ENCODE peak calls at places on chromosomes 5 and 9, in six cellular contexts. X, K, D, Y, L and M are unnamed samples.

GRCh38 chr9:110712955-110713354 is 44.4 kb downstream of the MUSK start:
- DNase-seq in X (no peak), K (no peak), D (no peak), Y (no peak), L (no peak), M (no peak)

GRCh38 chr5:124519396-124519795 is 227.0 kb downstream of the ZNF608 start:
- DNase-seq in X (no peak), K (no peak), D (no peak), Y (no peak), L (no peak), M (no peak)

GRCh38 chr5:76152161-76152560 is 69.0 kb downstream of the SV2C start:
- DNase-seq in X (no peak), K (no peak), D (no peak), Y (no peak), L (no peak), M (no peak)

GRCh38 chr9:135914921-135915320 is 7.6 kb upstream of the CAMSAP1 start:
- DNase-seq in X (peak), K (no peak), D (no peak), Y (no peak), L (no peak), M (no peak)

GRCh38 chr5:131264453-131265200 is 774 bp downstream of the CDC42SE2 start:
- DNase-seq in X (no peak), K (no peak), D (peak), Y (no peak), L (no peak), M (no peak)

GRCh38 chr5:161078793-161079192 is 226.8 kb upstream of the ATP10B start:
- DNase-seq in X (no peak), K (no peak), D (no peak), Y (no peak), L (no peak), M (no peak)

GRCh38 chr5:15499528-15500325 is at the start of gene FBXL7:
- DNase-seq in X (peak), K (peak), D (peak), Y (no peak), L (peak), M (peak)

GRCh38 chr9:34685591-34685990 is 5.5 kb downstream of the CCL19 start:
- DNase-seq in X (no peak), K (no peak), D (no peak), Y (no peak), L (no peak), M (no peak)

GRCh38 chr9:13278368-13279246 is 885 bp downstream of the MPDZ start:
- DNase-seq in X (peak), K (no peak), D (peak), Y (no peak), L (peak), M (peak)

GRCh38 chr5:3659907-3660306 is 64.3 kb downstream of the IRX1 start:
- DNase-seq in X (no peak), K (peak), D (no peak), Y (no peak), L (peak), M (no peak)

GRCh38 chr5:177328545-177329231 is 17.0 kb upstream of the MXD3 start:
- DNase-seq in X (no peak), K (no peak), D (no peak), Y (no peak), L (no peak), M (no peak)

GRCh38 chr9:95017062-95017461 is 290.6 kb downstream of the AOPEP start:
- DNase-seq in X (no peak), K (no peak), D (no peak), Y (no peak), L (no peak), M (no peak)

GRCh38 chr5:121853853-121854252 is 2.2 kb downstream of the FTMT start:
- DNase-seq in X (no peak), K (no peak), D (peak), Y (no peak), L (no peak), M (no peak)

GRCh38 chr9:69171049-69171448 is 3.0 kb upstream of the TJP2 start:
- DNase-seq in X (no peak), K (no peak), D (no peak), Y (no peak), L (no peak), M (no peak)

GRCh38 chr5:66171349-66172344 is 27.5 kb downstream of the SREK1 start:
- DNase-seq in X (no peak), K (no peak), D (peak), Y (no peak), L (peak), M (no peak)

GRCh38 chr5:15266841-15267240 is 233.1 kb upstream of the FBXL7 start:
- DNase-seq in X (no peak), K (no peak), D (no peak), Y (no peak), L (no peak), M (no peak)

GRCh38 chr5:4095918-4096630 is 500.4 kb downstream of the IRX1 start:
- DNase-seq in X (no peak), K (peak), D (no peak), Y (no peak), L (no peak), M (no peak)

GRCh38 chr9:21684831-21685362 is 117.5 kb upstream of the MTAP start:
- DNase-seq in X (no peak), K (no peak), D (no peak), Y (peak), L (peak), M (no peak)

GRCh38 chr9:88658311-88658822 is 123.4 kb downstream of the NXNL2 start:
- DNase-seq in X (no peak), K (no peak), D (no peak), Y (no peak), L (no peak), M (peak)

GRCh38 chr9:5951686-5952211 is 61.1 kb downstream of the MLANA start:
- DNase-seq in X (no peak), K (no peak), D (no peak), Y (no peak), L (no peak), M (no peak)

GRCh38 chr9:98406469-98406868 is 151.0 kb upstream of the TBC1D2 start:
- DNase-seq in X (no peak), K (no peak), D (no peak), Y (no peak), L (no peak), M (no peak)

GRCh38 chr9:136623016-136623848 is 39.5 kb upstream of the EGFL7 start:
- DNase-seq in X (no peak), K (no peak), D (no peak), Y (no peak), L (no peak), M (no peak)

GRCh38 chr9:92882276-92882675 is 4.4 kb upstream of the ZNF484 start:
- DNase-seq in X (no peak), K (no peak), D (peak), Y (no peak), L (no peak), M (no peak)

DNA sequence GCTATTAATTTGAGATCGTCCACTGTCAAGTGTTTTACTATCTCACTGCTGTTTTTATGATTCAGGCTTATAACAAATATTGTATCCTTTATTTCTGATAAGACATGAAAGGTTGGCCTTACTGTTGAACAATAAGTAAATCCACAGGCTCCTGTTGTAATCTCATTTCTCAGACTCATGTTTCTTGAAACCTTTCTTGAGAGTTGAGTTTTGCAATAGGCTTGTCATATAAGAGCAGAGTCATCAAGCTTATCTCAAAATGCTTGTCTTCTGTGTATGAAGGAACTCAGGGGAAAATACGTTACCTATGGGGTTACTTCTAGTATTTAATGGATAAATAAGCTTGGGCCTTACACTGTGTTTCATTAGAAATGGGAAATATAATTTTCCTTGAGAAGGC is 9.2 kb upstream of the TLX3 start:
- DNase-seq in X (no peak), K (no peak), D (no peak), Y (no peak), L (no peak), M (no peak)
- TF ChIP-seq POLR2AphosphoS5 in X (no peak), K (no peak), D (no peak), Y (no peak), L (no peak), M (no peak)

DNA sequence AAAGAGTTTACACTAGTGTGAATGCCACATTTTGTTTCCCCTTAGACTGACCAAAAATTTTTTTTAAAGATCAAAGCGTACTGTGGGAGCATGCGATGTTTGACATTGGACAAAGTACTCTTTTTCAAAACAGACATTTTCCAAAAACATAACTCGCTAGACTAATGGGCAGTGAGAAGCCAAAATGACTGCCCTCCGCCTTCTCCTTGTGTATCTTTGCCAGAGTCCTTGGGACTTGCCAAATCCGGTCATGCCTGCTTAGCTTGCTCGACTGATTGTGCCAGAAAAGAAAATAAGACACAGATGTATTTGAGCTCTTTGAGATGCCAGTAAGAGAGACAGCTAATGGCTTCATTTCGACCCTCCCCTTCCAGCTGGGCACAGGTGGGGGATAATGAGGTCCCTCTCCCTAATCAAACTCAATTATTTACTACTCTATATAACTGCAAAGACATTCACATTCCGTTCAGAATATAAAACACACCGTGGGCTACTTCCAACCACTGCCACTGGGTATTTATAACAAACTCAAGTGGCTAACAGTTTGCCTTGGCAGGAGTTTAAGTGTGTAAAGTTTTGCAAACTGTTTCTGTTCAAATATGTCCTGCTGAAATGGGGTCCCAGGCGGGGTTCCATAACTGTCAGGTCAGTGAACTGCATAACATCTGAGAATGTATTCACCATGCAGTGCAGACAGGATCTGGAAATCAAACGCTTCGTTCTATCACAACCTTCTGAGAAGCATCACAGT is 157.4 kb downstream of the MAPKAP1 start:
- DNase-seq in X (no peak), K (no peak), D (no peak), Y (no peak), L (peak), M (no peak)
- H3K27ac ChIP-seq in X (peak), K (peak), D (no peak), Y (no peak), L (peak), M (peak)

GRCh38 chr9:18296702-18297531 is 177.0 kb upstream of the ADAMTSL1 start:
- DNase-seq in X (no peak), K (no peak), D (no peak), Y (no peak), L (no peak), M (no peak)

GRCh38 chr9:18294229-18294628 is 179.7 kb upstream of the ADAMTSL1 start:
- DNase-seq in X (no peak), K (no peak), D (no peak), Y (no peak), L (no peak), M (no peak)

GRCh38 chr9:18297532-18297872 is 176.5 kb upstream of the ADAMTSL1 start:
- DNase-seq in X (no peak), K (no peak), D (peak), Y (no peak), L (peak), M (no peak)

DNA sequence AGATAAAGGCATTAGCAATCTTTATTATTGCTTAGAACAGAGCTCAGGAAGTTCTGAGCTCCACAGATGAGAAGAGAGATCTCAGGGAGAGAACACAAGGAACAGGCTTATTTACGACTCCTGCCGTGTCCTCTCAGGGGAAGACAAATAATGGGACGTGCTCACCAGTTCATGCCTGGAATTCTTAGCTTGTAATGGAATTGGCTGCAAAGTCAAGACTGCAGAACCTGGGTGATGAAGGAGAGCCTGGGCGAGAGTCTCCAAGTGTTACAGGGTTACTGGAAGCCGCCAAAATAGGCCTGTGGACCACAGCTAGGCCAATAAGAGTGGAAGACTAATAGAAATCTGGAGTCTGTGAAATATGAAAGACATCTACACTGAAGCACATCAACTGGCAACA is 174.5 kb upstream of the ADAMTSL1 start:
- DNase-seq in X (no peak), K (no peak), D (no peak), Y (no peak), L (no peak), M (no peak)
- TF ChIP-seq POLR2AphosphoS5 in X (no peak), K (no peak), D (no peak), Y (no peak), L (no peak), M (no peak)

DNA sequence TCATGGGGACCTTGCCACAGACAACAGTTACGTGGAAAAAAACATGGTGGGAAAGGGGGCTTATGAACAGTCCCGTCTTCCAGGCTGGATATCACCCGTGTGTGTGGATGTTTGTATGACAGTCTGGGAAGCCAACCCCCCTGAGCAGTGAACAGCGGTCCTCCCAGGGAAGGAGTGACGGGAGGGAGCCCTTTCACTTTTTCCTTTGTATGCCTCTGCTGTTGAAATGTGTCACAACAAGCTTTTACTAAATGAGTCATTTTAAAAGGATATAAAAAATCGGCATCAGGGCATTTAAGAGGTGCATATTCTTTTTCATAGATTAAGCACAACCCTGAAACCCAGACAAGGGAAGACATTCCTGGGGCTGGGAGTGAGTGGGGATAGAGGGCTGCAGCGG is 5.1 kb downstream of the MYMK start:
- DNase-seq in X (no peak), K (no peak), D (no peak), Y (no peak), L (no peak), M (no peak)
- H3K27ac ChIP-seq in X (no peak), K (no peak), D (no peak), Y (no peak), L (no peak), M (no peak)

GRCh38 chr5:95812100-95812472 is 10.4 kb downstream of the GLRX start:
- DNase-seq in X (no peak), K (no peak), D (no peak), Y (no peak), L (peak), M (no peak)
- TF ChIP-seq POLR2AphosphoS5 in X (peak), K (peak), D (no peak), Y (no peak), L (no peak), M (no peak)

GRCh38 chr5:59458966-59459729 is 434.4 kb downstream of the PDE4D start:
- DNase-seq in X (no peak), K (no peak), D (no peak), Y (no peak), L (no peak), M (no peak)

GRCh38 chr5:59460368-59461153 is 433.0 kb downstream of the PDE4D start:
- DNase-seq in X (no peak), K (no peak), D (no peak), Y (no peak), L (no peak), M (no peak)

GRCh38 chr5:59462954-59463353 is 430.6 kb downstream of the PDE4D start:
- DNase-seq in X (no peak), K (no peak), D (no peak), Y (no peak), L (no peak), M (no peak)

GRCh38 chr5:59466271-59466670 is 427.3 kb downstream of the PDE4D start:
- DNase-seq in X (no peak), K (no peak), D (peak), Y (no peak), L (no peak), M (no peak)

DNA sequence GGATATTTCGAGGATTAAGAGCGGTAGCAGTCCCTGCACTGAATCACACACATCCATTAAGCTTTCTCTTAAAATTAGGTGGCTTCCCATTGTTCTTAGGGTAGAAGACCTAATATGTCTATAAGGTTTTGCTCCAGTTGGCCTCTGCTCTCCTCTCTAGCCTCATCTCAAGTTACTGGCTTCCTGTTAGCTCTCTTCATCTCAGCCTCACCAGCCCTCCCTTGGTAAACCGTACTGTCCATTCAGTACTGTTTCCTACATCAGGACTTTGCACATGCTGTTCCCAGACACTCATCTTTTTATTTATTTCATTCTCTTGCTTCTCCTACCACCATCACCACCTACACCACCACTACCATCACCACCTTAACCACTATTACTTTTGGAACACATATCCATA is 428.6 kb downstream of the PDE4D start:
- DNase-seq in X (no peak), K (no peak), D (no peak), Y (no peak), L (no peak), M (no peak)
- H3K27ac ChIP-seq in X (no peak), K (no peak), D (no peak), Y (no peak), L (no peak), M (no peak)